ENCODE peak calls at places on chromosome 1, in ten cellular contexts. U, B, I, C, Q, T, L, G, W and A are unnamed samples.

GRCh38 chr1:154304664-154305337 is 16.1 kb upstream of the AQP10 start:
- DNase-seq in U (peak; percentile 52), B (no peak), I (no peak), C (no peak), Q (no peak), T (no peak), L (no peak), G (no peak), W (peak; percentile 81), A (no peak)

GRCh38 chr1:78779831-78780230 is 130.2 kb downstream of the IFI44 start:
- DNase-seq in U (no peak), B (peak; percentile 25), I (no peak), C (no peak), Q (no peak), T (peak; percentile 32), L (no peak), G (peak; percentile 17), W (no peak), A (no peak)

GRCh38 chr1:98975113-98975512 is 29.5 kb downstream of the PLPPR5 start:
- DNase-seq in U (no peak), B (no peak), I (no peak), C (no peak), Q (no peak), T (no peak), L (no peak), G (no peak), W (no peak), A (no peak)

GRCh38 chr1:50949286-50949982 is 10.6 kb downstream of the FAF1 start:
- DNase-seq in U (no peak), B (no peak), I (no peak), C (no peak), Q (no peak), T (no peak), L (no peak), G (no peak), W (no peak), A (no peak)

GRCh38 chr1:175193339-175193950 is 869 bp upstream of the KIAA0040 start:
- DNase-seq in U (no peak), B (peak; percentile 6), I (no peak), C (no peak), Q (no peak), T (no peak), L (no peak), G (no peak), W (no peak), A (no peak)

GRCh38 chr1:239386453-239387303 is at the start of gene CHRM3:
- DNase-seq in U (peak; percentile 35), B (no peak), I (no peak), C (peak; percentile 28), Q (peak; percentile 81), T (no peak), L (peak; percentile 55), G (no peak), W (peak; percentile 54), A (peak; percentile 27)

GRCh38 chr1:46453449-46453848 is 36.2 kb upstream of the DMBX1 start:
- DNase-seq in U (no peak), B (no peak), I (no peak), C (no peak), Q (no peak), T (no peak), L (no peak), G (no peak), W (no peak), A (no peak)

GRCh38 chr1:185440877-185441276 is 123.8 kb upstream of the IVNS1ABP start:
- DNase-seq in U (no peak), B (no peak), I (no peak), C (no peak), Q (no peak), T (no peak), L (no peak), G (no peak), W (no peak), A (no peak)

GRCh38 chr1:86296305-86297205 is 99.6 kb downstream of the ODF2L start:
- DNase-seq in U (no peak), B (no peak), I (no peak), C (no peak), Q (no peak), T (no peak), L (no peak), G (no peak), W (no peak), A (no peak)

GRCh38 chr1:46571691-46572225 is 20.3 kb upstream of the KNCN start:
- DNase-seq in U (no peak), B (no peak), I (no peak), C (no peak), Q (no peak), T (no peak), L (no peak), G (no peak), W (no peak), A (no peak)

GRCh38 chr1:2431095-2431494 is 18.7 kb upstream of the PEX10 start:
- DNase-seq in U (no peak), B (no peak), I (no peak), C (no peak), Q (no peak), T (no peak), L (no peak), G (no peak), W (no peak), A (no peak)

GRCh38 chr1:115189814-115190541 is 100.7 kb upstream of the TSPAN2 start:
- DNase-seq in U (no peak), B (peak; percentile 85), I (no peak), C (no peak), Q (no peak), T (peak; percentile 86), L (peak; percentile 55), G (peak; percentile 91), W (no peak), A (no peak)

GRCh38 chr1:116359060-116359830 is 13.8 kb upstream of the ATP1A1 start:
- DNase-seq in U (no peak), B (no peak), I (no peak), C (no peak), Q (no peak), T (no peak), L (no peak), G (no peak), W (no peak), A (no peak)

GRCh38 chr1:159829822-159830455 is 3.3 kb downstream of the SLAMF8 start:
- DNase-seq in U (no peak), B (peak; percentile 55), I (no peak), C (peak; percentile 47), Q (no peak), T (peak; percentile 26), L (no peak), G (no peak), W (no peak), A (no peak)

GRCh38 chr1:172906778-172907592 is 143.8 kb downstream of the TNFSF18 start:
- DNase-seq in U (no peak), B (no peak), I (no peak), C (no peak), Q (no peak), T (peak; percentile 75), L (no peak), G (peak; percentile 76), W (peak; percentile 12), A (no peak)

GRCh38 chr1:161019767-161020572 is 982 bp downstream of the F11R start:
- DNase-seq in U (no peak), B (no peak), I (no peak), C (no peak), Q (no peak), T (no peak), L (no peak), G (no peak), W (peak; percentile 26), A (no peak)